ENCODE peak calls at places on chromosomes 2 and 18, in nine cellular contexts. O is heart left ventricle, F is GM13976, Q is HFFc6, A is GM06990, R is fibroblast of pulmonary artery, E is lower lobe of right lung, N is NB4, B is AG04449. V is an unnamed sample.

GRCh38 chr2:210199186-210199765 is 26.0 kb downstream of the ACADL start:
- DNase-seq in Q (peak), E (no peak), F (peak), B (no peak), N (peak), O (no peak), A (no peak), R (peak), V (peak)

GRCh38 chr2:85712849-85713612 is 18.9 kb downstream of the GNLY start:
- DNase-seq in B (no peak), R (peak), A (no peak), Q (no peak), N (no peak), F (no peak), E (peak), O (peak), V (peak)

GRCh38 chr18:42053188-42053781 is 98.3 kb downstream of the PIK3C3 start:
- DNase-seq in Q (peak), A (no peak), O (peak), R (peak), N (peak), E (no peak), F (peak), B (no peak), V (peak)

GRCh38 chr2:191333911-191334357 is 88.7 kb downstream of the MYO1B start:
- DNase-seq in F (no peak), E (no peak), O (no peak), R (peak), B (peak), A (peak), N (no peak), Q (peak), V (peak)

GRCh38 chr2:200905618-200906296 is 16.6 kb downstream of the NIF3L1 start:
- DNase-seq in N (peak), Q (peak), O (peak), R (peak), A (no peak), B (peak), F (peak), E (peak), V (peak)

GRCh38 chr2:42385225-42385624 is 24.2 kb upstream of the COX7A2L start:
- DNase-seq in Q (peak), R (peak), O (no peak), A (no peak), N (no peak), B (no peak), F (no peak), E (no peak), V (no peak)

GRCh38 chr2:112220831-112221230 is 34.0 kb downstream of the ZC3H8 start:
- DNase-seq in E (no peak), N (no peak), R (no peak), B (no peak), O (no peak), A (no peak), Q (no peak), F (no peak), V (no peak)

GRCh38 chr2:102034683-102035606 is 43.2 kb downstream of the IL1R2 start:
- DNase-seq in O (no peak), B (no peak), A (no peak), E (no peak), R (no peak), F (no peak), N (no peak), Q (no peak), V (no peak)

GRCh38 chr2:152635635-152636298 is 81.5 kb downstream of the PRPF40A start:
- DNase-seq in A (peak), E (peak), N (peak), F (peak), Q (peak), O (peak), B (no peak), R (peak), V (peak)

GRCh38 chr2:23549051-23549450 is 164.1 kb downstream of the KLHL29 start:
- DNase-seq in O (no peak), N (no peak), A (no peak), Q (no peak), F (no peak), E (no peak), B (no peak), R (no peak), V (no peak)

GRCh38 chr2:2834105-2834504 is 503.0 kb upstream of the MYT1L start:
- DNase-seq in F (no peak), E (no peak), O (no peak), A (no peak), N (no peak), R (no peak), B (no peak), Q (no peak), V (no peak)

GRCh38 chr18:30485078-30485477 is 557.5 kb downstream of the DSC3 start:
- DNase-seq in E (no peak), A (no peak), N (no peak), Q (no peak), O (no peak), R (no peak), F (no peak), B (no peak), V (peak)

GRCh38 chr18:63098014-63098981 is 221.3 kb downstream of the BCL2 start:
- DNase-seq in N (peak), A (peak), E (no peak), Q (no peak), O (no peak), R (no peak), F (peak), B (no peak), V (no peak)

GRCh38 chr2:21620771-21621170 is 497.0 kb downstream of the TDRD15 start:
- DNase-seq in A (no peak), Q (no peak), R (no peak), B (no peak), F (no peak), E (no peak), N (no peak), O (no peak), V (no peak)

GRCh38 chr2:28225472-28225915 is 167.2 kb upstream of the FOSL2 start:
- DNase-seq in O (no peak), F (no peak), B (no peak), E (no peak), R (no peak), A (no peak), Q (no peak), N (no peak), V (no peak)

GRCh38 chr2:147197754-147198153 is 647.1 kb upstream of the ACVR2A start:
- DNase-seq in E (no peak), F (no peak), Q (no peak), A (no peak), O (no peak), B (no peak), N (no peak), R (no peak), V (no peak)

GRCh38 chr2:146414456-146414855 is 1430.4 kb upstream of the ACVR2A start:
- DNase-seq in F (no peak), B (no peak), A (no peak), E (no peak), Q (no peak), R (no peak), N (no peak), O (no peak), V (peak)

GRCh38 chr2:127083819-127084503 is 23.0 kb downstream of the BIN1 start:
- DNase-seq in N (peak), F (no peak), A (no peak), Q (peak), B (peak), O (no peak), E (peak), R (peak), V (peak)

GRCh38 chr2:130798472-130799221 is 38.1 kb upstream of the ARHGEF4 start:
- DNase-seq in R (peak), B (no peak), N (no peak), O (peak), E (no peak), A (no peak), F (no peak), Q (no peak), V (peak)

GRCh38 chr18:13235326-13235937 is 16.9 kb downstream of the LDLRAD4 start:
- DNase-seq in A (no peak), F (no peak), R (no peak), Q (no peak), N (no peak), E (peak), B (no peak), O (no peak), V (no peak)

GRCh38 chr18:45856526-45856925 is 31.1 kb downstream of the SIGLEC15 start:
- DNase-seq in Q (no peak), R (peak), F (no peak), A (no peak), O (no peak), B (peak), E (no peak), N (no peak), V (peak)

GRCh38 chr2:20071397-20072383 is 20.3 kb upstream of the LAPTM4A start:
- DNase-seq in A (no peak), B (peak), R (peak), Q (peak), N (no peak), O (peak), F (no peak), E (no peak), V (peak)

GRCh38 chr2:120939595-120940318 is 204.1 kb downstream of the GLI2 start:
- DNase-seq in A (no peak), O (no peak), R (peak), E (no peak), F (no peak), B (peak), N (peak), Q (peak), V (peak)

GRCh38 chr2:211161236-211161635 is 604.8 kb downstream of the CPS1 start:
- DNase-seq in F (no peak), A (no peak), B (no peak), E (no peak), O (no peak), Q (no peak), N (no peak), R (no peak), V (no peak)

GRCh38 chr2:26317377-26318105 is 28.4 kb upstream of the SELENOI start:
- DNase-seq in Q (no peak), B (no peak), O (no peak), N (no peak), F (no peak), E (no peak), A (no peak), R (no peak), V (peak)

GRCh38 chr2:85707304-85707703 is 13.1 kb downstream of the GNLY start:
- DNase-seq in Q (peak), A (no peak), R (peak), O (peak), E (no peak), F (peak), B (no peak), N (peak), V (peak)

GRCh38 chr2:145277922-145278321 is 758.0 kb upstream of the ZEB2 start:
- DNase-seq in F (no peak), Q (peak), R (peak), N (no peak), O (no peak), A (no peak), E (no peak), B (peak), V (peak)

GRCh38 chr2:235963853-235964577 is 204.2 kb downstream of the GBX2 start:
- DNase-seq in F (no peak), R (no peak), O (no peak), A (no peak), Q (no peak), N (peak), B (no peak), E (no peak), V (no peak)

GRCh38 chr18:79925656-79925979 is 25.8 kb downstream of the SLC66A2 start:
- DNase-seq in N (no peak), R (no peak), F (no peak), B (no peak), E (peak), O (peak), A (no peak), Q (no peak), V (no peak)

GRCh38 chr18:79926715-79927596 is 24.5 kb downstream of the SLC66A2 start:
- DNase-seq in A (no peak), E (peak), N (no peak), R (no peak), B (no peak), Q (no peak), O (peak), F (no peak), V (no peak)

GRCh38 chr18:79926306-79926705 is 25.1 kb downstream of the SLC66A2 start:
- DNase-seq in Q (no peak), B (no peak), O (peak), E (peak), F (no peak), N (no peak), A (no peak), R (no peak), V (no peak)

GRCh38 chr18:79923896-79924585 is 27.4 kb downstream of the SLC66A2 start:
- DNase-seq in O (peak), N (no peak), E (peak), F (no peak), R (no peak), Q (no peak), A (no peak), B (no peak), V (no peak)

GRCh38 chr18:79924814-79925655 is 26.4 kb downstream of the SLC66A2 start:
- DNase-seq in F (no peak), R (no peak), Q (no peak), N (no peak), A (no peak), O (peak), B (no peak), E (peak), V (no peak)
- TF ChIP-seq CTCF in F (no peak), R (no peak), Q (no peak), N (no peak), A (no peak), O (no peak), B (no peak), E (no peak), V (no peak)

DNA sequence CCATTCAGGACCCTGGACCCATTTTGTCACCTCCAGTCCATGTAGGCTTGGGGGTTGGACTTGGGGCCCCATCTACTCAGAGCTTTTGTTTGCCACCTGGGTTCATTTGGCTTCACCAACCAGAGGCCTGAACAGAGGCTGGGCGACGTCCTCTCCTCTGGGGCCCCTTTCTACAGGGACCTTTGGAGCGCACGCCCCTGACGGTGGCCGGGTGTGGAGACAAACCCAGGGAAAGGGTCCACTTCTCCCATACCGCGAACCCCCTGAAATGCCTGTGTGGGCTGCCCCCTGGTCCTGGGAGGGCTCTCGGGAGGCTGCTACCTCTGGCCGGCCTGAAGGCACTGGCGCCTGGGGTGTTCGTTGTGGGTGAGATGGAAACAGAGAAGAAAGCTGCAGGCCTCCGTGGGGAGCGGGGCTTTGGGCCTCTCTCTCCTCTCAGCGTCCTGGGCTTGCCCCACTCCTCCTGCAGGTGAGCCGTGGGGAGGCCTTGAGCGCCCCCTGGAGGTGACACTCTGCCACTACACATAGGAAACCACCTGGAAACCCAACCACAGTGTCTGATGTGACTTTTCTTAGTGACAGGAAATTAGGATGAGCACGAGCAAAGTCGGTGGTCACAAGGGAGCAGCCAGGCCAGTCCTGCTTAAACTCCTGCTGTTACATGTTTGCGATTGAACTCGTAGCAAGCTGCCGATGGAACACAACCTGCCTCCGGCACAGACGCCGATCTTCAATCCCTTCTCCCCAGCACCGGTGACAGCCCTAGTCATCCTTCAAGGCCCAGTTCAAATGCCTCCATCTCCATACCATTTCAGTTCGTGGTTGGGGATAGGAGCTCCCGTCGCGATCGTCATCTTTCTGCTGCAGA is 12.0 kb upstream of the NTSR2 start:
- DNase-seq in E (no peak), Q (no peak), B (no peak), A (peak), N (peak), R (no peak), O (no peak), F (peak), V (peak)
- TF ChIP-seq CTCF in E (peak), Q (peak), B (peak), A (peak), N (peak), R (peak), O (peak), F (peak), V (peak)

GRCh38 chr18:5239447-5239846 is 42.4 kb upstream of the AKAIN1 start:
- DNase-seq in R (no peak), B (no peak), A (no peak), Q (no peak), E (no peak), N (no peak), F (no peak), O (no peak), V (no peak)

GRCh38 chr18:5237083-5237722 is 40.1 kb upstream of the AKAIN1 start:
- DNase-seq in F (peak), B (no peak), N (peak), A (no peak), E (no peak), R (peak), Q (no peak), O (no peak), V (no peak)

GRCh38 chr18:5238371-5238758 is 41.3 kb upstream of the AKAIN1 start:
- DNase-seq in F (peak), E (peak), R (peak), N (no peak), B (no peak), O (peak), A (no peak), Q (no peak), V (no peak)

DNA sequence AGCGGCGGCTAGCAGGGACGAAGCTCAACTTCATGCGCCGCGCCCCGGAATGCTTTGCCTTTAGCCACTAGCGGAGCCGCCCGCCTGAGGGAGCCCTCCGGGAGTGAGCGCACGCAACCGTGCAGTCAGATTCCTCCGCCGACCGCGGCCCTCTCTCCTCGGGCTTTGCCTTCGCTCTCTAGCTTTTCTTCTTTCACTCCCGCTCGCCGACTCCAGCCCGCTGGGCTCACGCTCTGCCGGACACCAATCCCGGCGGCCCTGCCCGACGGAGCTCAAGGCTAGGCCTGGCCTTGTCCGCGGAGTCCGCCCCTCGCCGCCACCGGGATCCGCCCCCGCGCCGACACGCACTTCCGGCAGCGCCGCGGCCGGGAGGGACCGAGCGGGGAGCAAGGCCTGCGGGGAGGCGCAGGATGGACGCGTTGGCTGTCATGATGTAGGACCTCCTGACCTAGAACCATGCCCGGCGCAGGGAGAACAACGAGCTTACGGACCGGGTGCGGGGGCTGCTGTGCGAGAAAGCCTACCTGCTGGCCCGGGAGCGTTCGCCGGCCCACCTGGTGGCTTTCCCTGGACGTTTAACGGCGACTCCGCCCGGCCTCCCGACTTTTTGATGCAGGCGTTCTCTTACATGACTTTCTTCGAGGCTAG is 40.8 kb upstream of the AKAIN1 start:
- DNase-seq in B (peak), Q (peak), E (peak), A (peak), R (peak), O (peak), F (peak), N (peak), V (peak)
- TF ChIP-seq CTCF in B (no peak), Q (peak), E (peak), A (no peak), R (peak), O (no peak), F (no peak), N (no peak), V (peak)

GRCh38 chr2:186669146-186669545 is 24.7 kb upstream of the FAM171B start:
- DNase-seq in E (no peak), B (no peak), R (no peak), O (no peak), A (no peak), N (no peak), Q (no peak), F (no peak), V (no peak)

GRCh38 chr2:186675380-186675779 is 18.5 kb upstream of the FAM171B start:
- DNase-seq in N (no peak), F (no peak), Q (no peak), R (peak), A (no peak), B (no peak), O (no peak), E (no peak), V (no peak)

DNA sequence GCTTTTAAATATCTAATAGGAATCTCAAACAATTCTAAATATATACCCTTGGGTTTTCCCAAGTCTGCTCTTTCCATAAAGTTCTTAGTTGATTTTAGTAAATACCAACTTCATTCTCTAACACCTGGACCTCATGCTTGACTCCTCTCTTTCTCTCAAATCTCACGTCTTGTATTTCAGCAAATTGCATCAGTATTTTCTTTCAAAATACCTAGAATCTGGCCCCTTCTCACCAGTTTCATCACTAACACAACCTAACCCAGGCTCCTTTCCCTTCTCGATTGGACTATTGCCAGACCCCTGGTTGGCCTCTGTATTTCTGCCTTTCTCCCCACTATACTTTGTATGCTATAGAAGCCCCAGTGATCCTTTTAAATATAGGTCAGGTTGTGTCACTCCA is 23.0 kb upstream of the FAM171B start:
- DNase-seq in R (no peak), A (no peak), B (no peak), Q (no peak), N (no peak), O (no peak), F (no peak), E (no peak), V (no peak)
- TF ChIP-seq CTCF in R (no peak), A (no peak), B (no peak), Q (no peak), N (no peak), O (no peak), F (no peak), E (no peak), V (no peak)

DNA sequence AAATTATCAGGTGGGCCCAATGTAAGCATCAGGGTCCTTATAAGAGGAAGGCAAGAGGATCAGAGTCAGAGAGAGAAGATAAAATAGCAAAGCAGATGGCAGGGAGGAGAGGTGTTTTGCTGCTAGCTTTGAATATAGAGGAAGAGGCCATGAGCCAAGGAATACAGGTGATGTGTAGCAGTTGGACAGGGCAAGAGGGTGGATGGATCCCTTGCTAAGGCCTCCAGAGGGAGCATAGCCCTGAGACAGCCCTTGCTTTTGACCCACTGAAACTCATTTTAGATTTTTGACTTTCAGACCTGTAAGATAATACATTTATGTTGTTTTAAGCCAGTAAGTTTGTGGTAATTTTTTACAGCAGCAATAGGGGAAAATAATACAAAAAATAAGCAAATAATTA is 116.6 kb upstream of the PARD3B start:
- DNase-seq in F (no peak), B (no peak), A (no peak), O (no peak), R (no peak), E (no peak), N (no peak), Q (no peak), V (no peak)
- TF ChIP-seq CTCF in F (no peak), B (no peak), A (no peak), O (no peak), R (no peak), E (no peak), N (no peak), Q (no peak), V (no peak)

DNA sequence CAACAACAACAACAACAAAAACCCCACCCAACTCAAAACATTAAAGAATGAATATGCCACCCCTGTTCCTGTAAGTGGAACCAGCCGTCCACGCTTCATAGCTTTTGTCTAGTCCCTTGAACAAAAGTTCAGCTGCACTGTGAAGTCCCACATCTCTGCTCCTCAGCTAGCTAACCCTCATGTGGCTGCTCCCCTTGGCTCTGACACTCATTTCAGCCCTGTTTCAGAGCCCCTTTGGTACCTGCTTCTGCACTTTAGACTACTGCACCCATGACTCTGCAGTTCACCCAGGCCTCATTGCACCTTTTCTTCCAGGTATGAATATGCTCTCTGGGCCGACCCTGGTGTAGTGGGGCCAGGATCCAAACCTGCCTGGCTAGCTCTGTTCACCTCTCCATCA is 155.3 kb downstream of the DIS3L2 start:
- DNase-seq in F (no peak), O (no peak), B (no peak), N (no peak), Q (no peak), A (no peak), E (no peak), R (no peak), V (no peak)
- TF ChIP-seq CTCF in F (no peak), O (no peak), B (no peak), N (no peak), Q (no peak), A (no peak), E (no peak), R (no peak), V (no peak)

V was measured in bronchial epithelial cell.